ENCODE peak calls at places on chromosome 10, in ten cellular contexts. N is psoas muscle, E is neuronal stem cell, X is fibroblast of lung, Q is endothelial cell of umbilical vein, D is left ventricle myocardium inferior, W is Peyer's patch, P is endodermal cell, C is PC-3, M is adrenal gland. F is an unnamed sample.

GRCh38 chr10:49620286-49620810 is 6.5 kb downstream of the CHAT start:
- DNase-seq in N (no peak), E (no peak), X (no peak), Q (no peak), D (no peak), W (no peak), P (peak; percentile 32), C (no peak), M (no peak), F (no peak)

GRCh38 chr10:95388072-95388471 is 97.3 kb upstream of the PDLIM1 start:
- DNase-seq in N (no peak), E (no peak), X (no peak), Q (no peak), D (no peak), W (no peak), P (no peak), C (no peak), M (no peak), F (no peak)

GRCh38 chr10:31774291-31774900 is 154.2 kb downstream of the ARHGAP12 start:
- DNase-seq in N (no peak), E (peak; percentile 56), X (peak; percentile 45), Q (no peak), D (no peak), W (no peak), P (no peak), C (no peak), M (no peak), F (no peak)

GRCh38 chr10:119259345-119259744 is 52.0 kb downstream of the GRK5 start:
- DNase-seq in N (no peak), E (no peak), X (no peak), Q (no peak), D (no peak), W (no peak), P (no peak), C (no peak), M (no peak), F (no peak)

GRCh38 chr10:93369588-93370164 is 112.5 kb downstream of the MYOF start:
- DNase-seq in N (no peak), E (no peak), X (no peak), Q (no peak), D (no peak), W (no peak), P (no peak), C (no peak), M (no peak), F (no peak)

GRCh38 chr10:5515948-5516761 is 8.6 kb upstream of the CALML3 start:
- DNase-seq in N (no peak), E (no peak), X (no peak), Q (no peak), D (no peak), W (no peak), P (no peak), C (no peak), M (no peak), F (peak; percentile 12)

GRCh38 chr10:113693348-113693747 is 13.6 kb downstream of the CASP7 start:
- DNase-seq in N (no peak), E (no peak), X (no peak), Q (no peak), D (no peak), W (no peak), P (no peak), C (no peak), M (no peak), F (no peak)

GRCh38 chr10:13815766-13816165 is 229.0 kb downstream of the PRPF18 start:
- DNase-seq in N (no peak), E (no peak), X (peak; percentile 85), Q (peak; percentile 77), D (no peak), W (no peak), P (no peak), C (peak; percentile 46), M (no peak), F (no peak)

GRCh38 chr10:7312179-7312857 is 98.5 kb downstream of the SFMBT2 start:
- DNase-seq in N (no peak), E (no peak), X (peak; percentile 33), Q (no peak), D (no peak), W (no peak), P (no peak), C (no peak), M (no peak), F (no peak)

GRCh38 chr10:22633528-22633927 is 80.8 kb downstream of the PIP4K2A start:
- DNase-seq in N (no peak), E (no peak), X (no peak), Q (no peak), D (no peak), W (no peak), P (no peak), C (peak; percentile 20), M (no peak), F (no peak)
- H3K4me1 ChIP-seq in N (no peaks in the 10 kb centered on the region), E (peaks cover 1% of the 10 kb centered on the region), X (peaks cover 7% of the 10 kb centered on the region), Q (peaks cover 26% of the 10 kb centered on the region), D (peaks cover 38% of the 10 kb centered on the region), W (no peaks in the 10 kb centered on the region), P (no peaks in the 10 kb centered on the region), C (peaks cover 30% of the 10 kb centered on the region), M (peaks cover 35% of the 10 kb centered on the region), F (no peaks in the 10 kb centered on the region)

GRCh38 chr10:129509155-129509554 is 42.1 kb downstream of the MGMT start:
- DNase-seq in N (no peak), E (no peak), X (no peak), Q (no peak), D (no peak), W (no peak), P (no peak), C (no peak), M (no peak), F (no peak)
- H3K9me3 ChIP-seq in N (no peaks in the 10 kb centered on the region), E (peaks cover 3% of the 10 kb centered on the region), X (no peaks in the 10 kb centered on the region), Q (peaks cover 2% of the 10 kb centered on the region), D (peaks cover 5% of the 10 kb centered on the region), W (no peaks in the 10 kb centered on the region), P (no peaks in the 10 kb centered on the region), C (no peaks in the 10 kb centered on the region), M (no peaks in the 10 kb centered on the region), F (no peaks in the 10 kb centered on the region)

GRCh38 chr10:97182327-97182990 is 3.3 kb downstream of the SLIT1 start:
- DNase-seq in N (no peak), E (no peak), X (no peak), Q (no peak), D (no peak), W (no peak), P (no peak), C (no peak), M (no peak), F (no peak)

GRCh38 chr10:97186911-97187310 is 1.2 kb upstream of the SLIT1 start:
- DNase-seq in N (no peak), E (no peak), X (no peak), Q (no peak), D (no peak), W (no peak), P (no peak), C (no peak), M (no peak), F (no peak)

GRCh38 chr10:97185326-97186058 is at the start of gene SLIT1:
- DNase-seq in N (no peak), E (no peak), X (no peak), Q (no peak), D (no peak), W (no peak), P (peak; percentile 82), C (no peak), M (no peak), F (no peak)

GRCh38 chr10:97183314-97183713 is 2.4 kb downstream of the SLIT1 start:
- DNase-seq in N (no peak), E (no peak), X (no peak), Q (no peak), D (no peak), W (no peak), P (no peak), C (no peak), M (no peak), F (no peak)

DNA sequence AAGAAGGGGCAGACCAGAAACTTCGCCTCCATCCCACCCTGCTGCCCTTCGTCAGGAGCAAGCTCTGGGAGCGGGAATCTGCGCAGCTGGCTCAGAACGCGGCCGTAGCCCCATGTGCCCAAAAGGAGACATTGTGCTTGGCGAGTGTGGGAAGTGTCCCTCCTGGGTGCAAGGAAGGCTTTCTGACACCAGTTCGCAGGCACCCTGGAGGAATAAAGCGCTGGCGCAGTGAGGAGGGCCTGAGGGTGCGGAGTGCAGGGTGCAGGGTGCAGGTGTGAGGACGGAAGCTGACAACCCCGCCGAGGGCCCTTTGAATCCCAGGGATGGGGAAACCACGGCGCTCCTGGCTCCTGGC is 811 bp downstream of the SLIT1 start:
- DNase-seq in N (no peak), E (no peak), X (no peak), Q (no peak), D (no peak), W (no peak), P (no peak), C (no peak), M (no peak), F (no peak)
- H3K4me3 ChIP-seq in N (no peak overlapping the region), E (peak overlapping the region; percentile 45), X (no peak overlapping the region), Q (no peak overlapping the region), D (no peak overlapping the region), W (no peak overlapping the region), P (peak overlapping the region; percentile 65), C (no peak overlapping the region), M (no peak overlapping the region), F (no peak overlapping the region)

DNA sequence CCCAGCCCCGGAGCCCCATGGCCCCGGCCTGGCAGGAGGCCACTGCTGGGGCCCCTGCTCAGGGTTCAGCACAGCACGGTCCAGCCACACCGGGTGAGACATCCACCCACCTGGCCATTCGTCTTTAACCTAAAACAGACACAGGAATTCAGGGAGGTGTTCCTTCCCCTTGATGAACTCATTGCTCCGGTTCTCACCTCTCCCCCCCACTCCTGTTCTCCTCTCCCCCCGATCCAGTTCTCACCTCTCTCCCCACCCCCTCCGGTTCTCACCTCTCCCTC is 129.8 kb downstream of the DIP2C start:
- DNase-seq in N (no peak), E (no peak), X (no peak), Q (no peak), D (no peak), W (no peak), P (no peak), C (no peak), M (no peak), F (no peak)
- H3K4me1 ChIP-seq in N (peaks cover 27% of the 10 kb centered on the region), E (peaks cover 12% of the 10 kb centered on the region), X (no peaks in the 10 kb centered on the region), Q (peaks cover 2% of the 10 kb centered on the region), D (peaks cover 64% of the 10 kb centered on the region), W (no peaks in the 10 kb centered on the region), P (peaks cover 6% of the 10 kb centered on the region), C (peaks cover 3% of the 10 kb centered on the region), M (no peaks in the 10 kb centered on the region), F (no peaks in the 10 kb centered on the region)

F was measured in small intestine.